ENCODE peak calls at places on chromosomes 13 and 19, in four cellular contexts. M, K, L and X are unnamed samples.

GRCh38 chr13:112055417-112056206 is 11.3 kb upstream of the SOX1 start:
- DNase-seq in L (no peak), K (no peak), M (no peak), X (no peak)

GRCh38 chr19:5899728-5900526 is 3.7 kb downstream of the NDUFA11 start:
- DNase-seq in K (no peak), M (no peak), L (no peak), X (no peak)

GRCh38 chr13:95253033-95253432 is 48.2 kb downstream of the ABCC4 start:
- DNase-seq in M (no peak), L (no peak), K (no peak), X (no peak)

GRCh38 chr13:26549713-26550112 is 7.8 kb upstream of the WASF3 start:
- DNase-seq in M (no peak), K (no peak), L (no peak), X (no peak)

GRCh38 chr19:58380037-58380735 is 644 bp downstream of the ZNF837 start:
- DNase-seq in K (no peak), L (no peak), M (no peak), X (no peak)

GRCh38 chr19:46861691-46862503 is 1.1 kb downstream of the ARHGAP35 start:
- DNase-seq in K (no peak), M (no peak), L (no peak), X (no peak)

GRCh38 chr13:105196052-105196451 is 1339.4 kb downstream of the EFNB2 start:
- DNase-seq in K (no peak), M (no peak), L (no peak), X (peak; percentile 24)

GRCh38 chr19:35773020-35773809 is 2.1 kb upstream of the ARHGAP33 start:
- DNase-seq in L (no peak), M (no peak), K (no peak), X (no peak)

GRCh38 chr13:97394542-97394941 is 39.4 kb upstream of the RAP2A start:
- DNase-seq in K (no peak), M (no peak), L (no peak), X (no peak)

GRCh38 chr13:25237083-25237482 is 50.2 kb downstream of the MTMR6 start:
- DNase-seq in K (no peak), L (no peak), M (no peak), X (no peak)

GRCh38 chr13:49859568-49859967 is 67.1 kb upstream of the KPNA3 start:
- DNase-seq in M (no peak), L (no peak), K (peak; percentile 87), X (peak; percentile 34)

GRCh38 chr19:35629332-35629633 is 447 bp downstream of the RBM42 start:
- DNase-seq in M (no peak), L (no peak), K (no peak), X (no peak)

GRCh38 chr13:110327036-110327790 is 20.1 kb downstream of the COL4A2 start:
- DNase-seq in K (no peak), M (no peak), L (no peak), X (no peak)

GRCh38 chr13:101691326-101691725 is 238.9 kb downstream of the ITGBL1 start:
- DNase-seq in M (no peak), K (no peak), L (no peak), X (no peak)

GRCh38 chr19:41591951-41592562 is 16.1 kb downstream of the CEACAM21 start:
- DNase-seq in M (no peak), K (no peak), L (no peak), X (no peak)